ENCODE peak calls at places on chromosomes 4 and X, in four cellular contexts. Q is keratinocyte, T is Peyer's patch, H is left ventricle myocardium inferior. A is an unnamed sample. For H3K36me3 and H3K4me1, the result is how much of the 10 kb centered on the place peaks cover.

GRCh38 chrX:103533428-103534216 is 14.3 kb upstream of the RAB40A start:
- DNase-seq in T (peak), Q (peak), H (peak), A (peak)

GRCh38 chr4:137640156-137640837 is 108.0 kb upstream of the PCDH18 start:
- DNase-seq in T (no peak), H (no peak), Q (no peak), A (no peak)

GRCh38 chr4:153374471-153374870 is 30.0 kb downstream of the MND1 start:
- DNase-seq in Q (no peak), T (no peak), H (no peak), A (no peak)

GRCh38 chrX:155888139-155888538 is 7.0 kb downstream of the VAMP7 start:
- DNase-seq in Q (peak), H (no peak), T (no peak), A (no peak)

GRCh38 chr4:43682551-43682950 is 766.1 kb downstream of the KCTD8 start:
- DNase-seq in T (no peak), H (no peak), Q (no peak), A (no peak)

GRCh38 chr4:146795721-146796120 is 149.9 kb downstream of the TTC29 start:
- DNase-seq in H (no peak), Q (no peak), T (no peak), A (no peak)

GRCh38 chr4:110442309-110442708 is 33.6 kb upstream of the ENPEP start:
- DNase-seq in T (no peak), Q (no peak), H (no peak), A (no peak)

GRCh38 chrX:45368705-45369104 is 168.0 kb upstream of the DIPK2B start:
- DNase-seq in Q (no peak), T (no peak), H (no peak), A (no peak)

GRCh38 chr4:113738251-113738650 is 23.3 kb downstream of the CAMK2D start:
- DNase-seq in Q (no peak), T (no peak), H (no peak), A (no peak)

GRCh38 chr4:41281038-41281634 is 24.4 kb downstream of the UCHL1 start:
- DNase-seq in Q (peak), H (no peak), T (no peak), A (peak)

GRCh38 chr4:184848510-184848909 is 22.7 kb upstream of the ACSL1 start:
- DNase-seq in H (no peak), Q (no peak), T (no peak), A (no peak)

DNA sequence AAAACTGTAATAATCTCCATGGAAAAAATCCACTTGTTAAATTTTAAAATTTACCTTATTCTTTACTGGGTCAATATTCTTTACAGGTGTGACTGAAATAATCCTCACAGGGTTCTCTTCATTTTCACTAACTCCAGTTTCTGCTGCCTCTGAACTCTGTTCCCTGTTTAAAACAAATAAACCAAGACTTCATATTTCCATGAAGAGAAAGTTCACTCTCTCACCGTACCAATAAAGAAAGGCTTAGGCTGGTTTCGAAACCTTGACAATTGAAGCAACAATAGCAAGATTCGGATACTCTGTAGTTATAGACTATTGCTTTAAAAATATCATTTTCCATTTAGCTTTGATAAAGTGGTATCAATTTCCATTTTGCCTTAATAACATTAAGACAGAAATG is 135.8 kb downstream of the PDS5A start:
- DNase-seq in H (no peak), T (no peak), Q (no peak), A (no peak)
- H3K36me3 ChIP-seq in H (half or more), T (under half), Q (under half), A (under half)

GRCh38 chr4:158816953-158817352 is 48.1 kb downstream of the FNIP2 start:
- DNase-seq in T (no peak), H (no peak), Q (no peak), A (no peak)
- H3K4me1 ChIP-seq in T (under half), H (half or more), Q (under half), A (under half)

GRCh38 chr4:100576570-100576969 is 58.7 kb upstream of the EMCN start:
- DNase-seq in H (no peak), T (no peak), Q (no peak), A (no peak)
- TF ChIP-seq CTCF in H (no peak), T (no peak), Q (no peak), A (no peak)

DNA sequence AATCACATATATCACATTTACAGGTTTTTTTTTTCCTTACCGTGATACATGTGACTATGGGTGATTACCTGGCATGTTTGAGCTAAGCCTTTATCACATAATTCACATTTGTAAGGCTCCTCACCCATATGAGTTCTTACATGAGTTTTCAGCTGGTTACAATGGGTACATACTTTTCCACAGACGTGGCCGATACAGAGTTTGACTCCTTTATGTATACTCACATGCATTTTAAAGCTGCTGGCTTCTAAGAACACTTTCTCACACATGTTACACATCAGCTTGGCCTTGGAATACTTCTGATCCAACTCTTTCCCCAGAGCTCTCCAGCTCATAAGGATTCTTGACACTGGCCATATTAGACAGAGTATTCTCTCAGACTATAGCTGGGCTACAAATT is 66.3 kb downstream of the TAB3 start:
- DNase-seq in T (no peak), H (no peak), Q (no peak), A (no peak)
- H3K36me3 ChIP-seq in T (under half), H (under half), Q (under half), A (under half)

GRCh38 chrX:133649659-133650058 is 234.4 kb upstream of the GPC4 start:
- DNase-seq in T (no peak), Q (no peak), H (no peak), A (no peak)
- H3K4me1 ChIP-seq in T (under half), Q (under half), H (under half), A (under half)

GRCh38 chrX:149512225-149512885 is 7.2 kb upstream of the IDS start:
- DNase-seq in Q (no peak), H (peak), T (peak), A (no peak)
- TF ChIP-seq CTCF in Q (peak), H (peak), T (peak), A (peak)

DNA sequence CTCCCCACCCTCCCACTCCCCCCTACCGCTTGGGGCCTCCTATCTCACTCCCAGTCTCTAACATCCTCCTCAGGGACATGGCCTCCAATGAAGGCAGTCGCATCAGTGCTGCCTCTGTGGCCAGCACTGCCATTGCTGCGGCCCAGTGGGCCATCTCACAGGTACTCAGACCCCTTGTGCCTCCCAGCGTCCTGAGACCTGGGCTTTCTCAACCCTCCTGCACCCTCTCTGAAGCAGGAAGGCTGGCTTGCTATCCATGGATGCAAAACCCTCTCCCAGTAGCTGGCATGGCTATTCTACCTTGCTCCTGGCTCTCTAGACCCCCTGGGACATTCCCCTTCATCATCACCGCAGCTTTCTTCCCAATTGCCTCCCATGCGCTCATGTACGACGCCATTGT is 13.3 kb upstream of the UBA1 start:
- DNase-seq in Q (no peak), T (no peak), H (no peak), A (no peak)
- H3K36me3 ChIP-seq in Q (under half), T (under half), H (under half), A (under half)